ENCODE peak calls at places on chromosomes 6 and 20, in five cellular contexts. One of them, this sample, is unnamed.

GRCh38 chr6:80282913-80283554 is 176.6 kb downstream of the BCKDHB start:
- DNase-seq in HCEC 1CT: no peak
- DNase-seq in ovary: no peak
- DNase-seq in cardiac muscle cell: no peak
- DNase-seq in glutamatergic neuron: no peak
- DNase-seq in this sample: no peak

GRCh38 chr6:71721642-71722041 is 164.7 kb upstream of the RIMS1 start:
- DNase-seq in cardiac muscle cell: no peak
- DNase-seq in HCEC 1CT: peak; percentile 35
- DNase-seq in glutamatergic neuron: no peak
- DNase-seq in ovary: no peak
- DNase-seq in this sample: no peak

GRCh38 chr6:88244721-88245120 is 78.6 kb upstream of the CNR1 start:
- DNase-seq in HCEC 1CT: no peak
- DNase-seq in glutamatergic neuron: no peak
- DNase-seq in cardiac muscle cell: no peak
- DNase-seq in ovary: no peak
- DNase-seq in this sample: no peak

GRCh38 chr6:20266851-20267608 is 54.8 kb upstream of the MBOAT1 start:
- DNase-seq in cardiac muscle cell: no peak
- DNase-seq in ovary: no peak
- DNase-seq in HCEC 1CT: peak; percentile 27
- DNase-seq in glutamatergic neuron: no peak
- DNase-seq in this sample: no peak

GRCh38 chr6:41779793-41780622 is at the start of gene FRS3:
- DNase-seq in cardiac muscle cell: peak; percentile 97
- DNase-seq in ovary: peak; percentile 99
- DNase-seq in HCEC 1CT: peak; percentile 89
- DNase-seq in glutamatergic neuron: peak; percentile 99
- DNase-seq in this sample: peak; percentile 98

GRCh38 chr6:74603676-74604075 is 602.2 kb downstream of the COL12A1 start:
- DNase-seq in cardiac muscle cell: no peak
- DNase-seq in glutamatergic neuron: no peak
- DNase-seq in HCEC 1CT: peak; percentile 31
- DNase-seq in ovary: no peak
- DNase-seq in this sample: no peak

GRCh38 chr6:41200296-41200900 is 551 bp downstream of the TREML2 start:
- DNase-seq in glutamatergic neuron: no peak
- DNase-seq in HCEC 1CT: no peak
- DNase-seq in ovary: no peak
- DNase-seq in cardiac muscle cell: no peak
- DNase-seq in this sample: no peak

GRCh38 chr20:63095718-63096654 is 89.2 kb upstream of the BHLHE23 start:
- DNase-seq in HCEC 1CT: no peak
- DNase-seq in ovary: no peak
- DNase-seq in glutamatergic neuron: peak; percentile 10
- DNase-seq in cardiac muscle cell: no peak
- DNase-seq in this sample: peak; percentile 48

GRCh38 chr6:106973018-106973840 is 1.3 kb downstream of the CD24 start:
- DNase-seq in ovary: no peak
- DNase-seq in cardiac muscle cell: peak; percentile 51
- DNase-seq in HCEC 1CT: no peak
- DNase-seq in glutamatergic neuron: peak; percentile 69
- DNase-seq in this sample: peak; percentile 58

GRCh38 chr6:41677430-41678045 is 39.3 kb downstream of the MDFI start:
- DNase-seq in ovary: no peak
- DNase-seq in glutamatergic neuron: no peak
- DNase-seq in cardiac muscle cell: no peak
- DNase-seq in HCEC 1CT: no peak
- DNase-seq in this sample: peak; percentile 48

GRCh38 chr6:18293192-18293904 is 29.0 kb upstream of the DEK start:
- DNase-seq in ovary: no peak
- DNase-seq in HCEC 1CT: peak; percentile 25
- DNase-seq in glutamatergic neuron: no peak
- DNase-seq in cardiac muscle cell: no peak
- DNase-seq in this sample: no peak

GRCh38 chr6:16278048-16278724 is 39.8 kb downstream of the GMPR start:
- DNase-seq in cardiac muscle cell: peak; percentile 26
- DNase-seq in HCEC 1CT: no peak
- DNase-seq in glutamatergic neuron: no peak
- DNase-seq in ovary: no peak
- DNase-seq in this sample: peak; percentile 75

GRCh38 chr6:113447088-113447831 is 409.9 kb upstream of the MARCKS start:
- DNase-seq in ovary: no peak
- DNase-seq in cardiac muscle cell: no peak
- DNase-seq in glutamatergic neuron: no peak
- DNase-seq in HCEC 1CT: peak; percentile 92
- DNase-seq in this sample: no peak

GRCh38 chr6:30864325-30864724 is 20.0 kb upstream of the DDR1 start:
- DNase-seq in HCEC 1CT: no peak
- DNase-seq in cardiac muscle cell: no peak
- DNase-seq in ovary: no peak
- DNase-seq in glutamatergic neuron: no peak
- DNase-seq in this sample: peak; percentile 26

GRCh38 chr20:50163570-50164317 is 10.2 kb upstream of the PEDS1 start:
- DNase-seq in HCEC 1CT: peak; percentile 35
- DNase-seq in cardiac muscle cell: no peak
- DNase-seq in glutamatergic neuron: no peak
- DNase-seq in ovary: no peak
- DNase-seq in this sample: peak; percentile 78

GRCh38 chr20:38117635-38118034 is 47.4 kb downstream of the TGM2 start:
- DNase-seq in glutamatergic neuron: no peak
- DNase-seq in HCEC 1CT: peak; percentile 64
- DNase-seq in ovary: no peak
- DNase-seq in cardiac muscle cell: no peak
- DNase-seq in this sample: peak; percentile 82

GRCh38 chr20:710762-711120 is 35.1 kb upstream of the SCRT2 start:
- DNase-seq in ovary: no peak
- DNase-seq in glutamatergic neuron: no peak
- DNase-seq in HCEC 1CT: no peak
- DNase-seq in cardiac muscle cell: no peak
- DNase-seq in this sample: peak; percentile 38

GRCh38 chr6:21914121-21914973 is 320.8 kb downstream of the SOX4 start:
- DNase-seq in cardiac muscle cell: no peak
- DNase-seq in HCEC 1CT: no peak
- DNase-seq in glutamatergic neuron: no peak
- DNase-seq in ovary: no peak
- DNase-seq in this sample: no peak

GRCh38 chr6:107275330-107275865 is 160.1 kb upstream of the BEND3 start:
- DNase-seq in cardiac muscle cell: peak; percentile 74
- DNase-seq in HCEC 1CT: no peak
- DNase-seq in glutamatergic neuron: no peak
- DNase-seq in ovary: no peak
- DNase-seq in this sample: peak; percentile 62

GRCh38 chr20:35329435-35330139 is 37.4 kb upstream of the FAM83C start:
- DNase-seq in ovary: no peak
- DNase-seq in cardiac muscle cell: peak; percentile 48
- DNase-seq in HCEC 1CT: peak; percentile 75
- DNase-seq in glutamatergic neuron: peak; percentile 50
- DNase-seq in this sample: peak; percentile 88

GRCh38 chr20:41499961-41500725 is 118.0 kb downstream of the CHD6 start:
- DNase-seq in cardiac muscle cell: no peak
- DNase-seq in HCEC 1CT: no peak
- DNase-seq in glutamatergic neuron: no peak
- DNase-seq in ovary: no peak
- DNase-seq in this sample: no peak

GRCh38 chr6:149285626-149286025 is 31.9 kb upstream of the TAB2 start:
- DNase-seq in cardiac muscle cell: no peak
- DNase-seq in ovary: no peak
- DNase-seq in HCEC 1CT: no peak
- DNase-seq in glutamatergic neuron: no peak
- DNase-seq in this sample: no peak

GRCh38 chr6:169450097-169450496 is 196.5 kb upstream of the THBS2 start:
- DNase-seq in cardiac muscle cell: no peak
- DNase-seq in ovary: no peak
- DNase-seq in glutamatergic neuron: peak; percentile 30
- DNase-seq in HCEC 1CT: no peak
- DNase-seq in this sample: peak; percentile 68